ENCODE peak calls at places on chromosomes 7 and 10, in four cellular contexts. V is stromal cell of bone marrow, H is SK-MEL-5, R is colonic mucosa. I is an unnamed sample.

GRCh38 chr7:56175086-56175760 is 59.0 kb upstream of the NUPR2 start:
- DNase-seq in V (no peak), R (peak; percentile 20), H (no peak), I (no peak)

GRCh38 chr7:46153951-46154787 is 233.1 kb upstream of the IGFBP3 start:
- DNase-seq in R (no peak), V (no peak), H (no peak), I (no peak)

GRCh38 chr10:24727811-24728210 is 4.1 kb upstream of the ARHGAP21 start:
- DNase-seq in R (no peak), H (peak; percentile 34), V (no peak), I (no peak)

GRCh38 chr7:135200824-135201331 is 10.4 kb downstream of the WDR91 start:
- DNase-seq in H (peak; percentile 27), R (no peak), V (no peak), I (no peak)

GRCh38 chr7:158263110-158263963 is 324.3 kb downstream of the PTPRN2 start:
- DNase-seq in R (no peak), H (no peak), V (no peak), I (no peak)

GRCh38 chr10:26445411-26446031 is 7.4 kb downstream of the APBB1IP start:
- DNase-seq in R (no peak), V (peak; percentile 11), H (no peak), I (no peak)

GRCh38 chr7:43942997-43943701 is 16.9 kb downstream of the UBE2D4 start:
- DNase-seq in R (peak; percentile 34), V (no peak), H (peak; percentile 22), I (no peak)

GRCh38 chr7:43721193-43721806 is 8.0 kb downstream of the COA1 start:
- DNase-seq in R (no peak), V (peak; percentile 52), H (peak; percentile 73), I (no peak)

GRCh38 chr10:79335470-79336235 is 11.6 kb upstream of the PPIF start:
- DNase-seq in R (no peak), H (peak; percentile 10), V (no peak), I (no peak)

GRCh38 chr7:116621649-116622048 is 50.3 kb upstream of the MET start:
- DNase-seq in V (no peak), H (no peak), R (no peak), I (no peak)

GRCh38 chr10:12459338-12459737 is 110.0 kb downstream of the CAMK1D start:
- DNase-seq in V (no peak), H (no peak), R (no peak), I (no peak)

GRCh38 chr7:130154501-130155317 is 50.5 kb downstream of the TMEM209 start:
- DNase-seq in H (peak; percentile 17), V (no peak), R (peak; percentile 38), I (no peak)

GRCh38 chr10:59011972-59012632 is 164.3 kb upstream of the PHYHIPL start:
- DNase-seq in R (no peak), V (no peak), H (no peak), I (no peak)

GRCh38 chr7:157470699-157471098 is 133.9 kb downstream of the DNAJB6 start:
- DNase-seq in H (no peak), R (no peak), V (no peak), I (no peak)

GRCh38 chr7:96126382-96126781 is 195.5 kb downstream of the SLC25A13 start:
- DNase-seq in R (no peak), H (no peak), V (no peak), I (no peak)

GRCh38 chr10:93028881-93029280 is 31.7 kb upstream of the CYP26C1 start:
- DNase-seq in H (no peak), V (peak; percentile 55), R (no peak), I (no peak)

GRCh38 chr7:102872460-102872859 is 40.3 kb upstream of the LRRC17 start:
- DNase-seq in R (no peak), V (peak; percentile 88), H (no peak), I (no peak)